ENCODE peak calls at places on chromosome 1, in nine cellular contexts. J is left ventricle myocardium inferior, Q is prostate gland, W is neuronal stem cell, M is neural progenitor cell, E is upper lobe of left lung, N is uterus, D is heart left ventricle, B is fibroblast of lung. U is an unnamed sample.
A peak's percentile ranks its signal among the peaks of the same experiment; 100 is the strongest.

GRCh38 chr1:188652678-188653077 is 1823.9 kb downstream of the PLA2G4A start:
- DNase-seq in B (peak; percentile 5), D (no peak), M (no peak), Q (no peak), J (no peak), E (no peak), N (no peak), W (no peak), U (no peak)

GRCh38 chr1:188904201-188904600 is 1573.5 kb downstream of the BRINP3 start:
- DNase-seq in M (no peak), D (no peak), N (no peak), E (no peak), W (peak; percentile 3), B (no peak), J (no peak), Q (no peak), U (no peak)

GRCh38 chr1:118247593-118247992 is 62.6 kb upstream of the SPAG17 start:
- DNase-seq in M (peak; percentile 60), W (no peak), B (peak; percentile 4), D (no peak), Q (no peak), J (no peak), N (no peak), E (no peak), U (peak; percentile 31)

GRCh38 chr1:54864460-54865208 is 22.4 kb downstream of the DHCR24 start:
- DNase-seq in J (no peak), W (no peak), Q (no peak), D (no peak), N (no peak), E (peak; percentile 13), B (peak; percentile 70), M (no peak), U (no peak)

GRCh38 chr1:87451229-87451900 is 122.7 kb downstream of the LMO4 start:
- DNase-seq in W (no peak), M (no peak), J (no peak), E (no peak), N (no peak), B (peak; percentile 12), Q (no peak), D (no peak), U (no peak)

GRCh38 chr1:170731566-170732261 is 67.8 kb downstream of the PRRX1 start:
- DNase-seq in Q (no peak), N (no peak), E (no peak), B (no peak), D (no peak), J (no peak), W (no peak), M (no peak), U (no peak)

GRCh38 chr1:191608367-191608766 is 549.9 kb upstream of the RGS18 start:
- DNase-seq in E (no peak), N (no peak), D (no peak), B (no peak), W (no peak), Q (no peak), J (no peak), M (no peak), U (no peak)

GRCh38 chr1:93816970-93817738 is 61.9 kb downstream of the DNTTIP2 start:
- DNase-seq in B (peak; percentile 61), E (no peak), J (no peak), M (no peak), W (no peak), Q (no peak), N (no peak), D (no peak), U (peak; percentile 11)

GRCh38 chr1:211741116-211741515 is 65.7 kb upstream of the NEK2 start:
- DNase-seq in N (no peak), W (no peak), Q (no peak), J (no peak), M (no peak), E (no peak), D (no peak), B (no peak), U (no peak)

GRCh38 chr1:232344791-232345399 is 285.0 kb downstream of the SIPA1L2 start:
- DNase-seq in W (no peak), M (no peak), J (no peak), D (no peak), N (no peak), Q (no peak), E (no peak), B (no peak), U (no peak)

GRCh38 chr1:30040081-30041019 is 683.0 kb downstream of the MATN1 start:
- DNase-seq in W (no peak), M (no peak), J (no peak), Q (no peak), D (no peak), E (no peak), N (no peak), B (no peak), U (no peak)

GRCh38 chr1:179105393-179105792 is 23.5 kb downstream of the TOR3A start:
- DNase-seq in E (peak; percentile 34), B (no peak), D (no peak), J (no peak), Q (no peak), W (no peak), M (peak; percentile 41), N (no peak), U (peak; percentile 86)

GRCh38 chr1:53557830-53558784 is 98.9 kb downstream of the DMRTB1 start:
- DNase-seq in Q (no peak), B (no peak), E (peak; percentile 8), J (no peak), M (no peak), W (no peak), N (peak; percentile 3), D (no peak), U (peak; percentile 2)

GRCh38 chr1:36160949-36161485 is 5.1 kb downstream of the MAP7D1 start:
- DNase-seq in J (peak; percentile 66), D (peak; percentile 76), M (peak; percentile 86), B (peak; percentile 63), W (no peak), E (peak; percentile 81), N (peak; percentile 51), Q (no peak), U (peak; percentile 72)

DNA sequence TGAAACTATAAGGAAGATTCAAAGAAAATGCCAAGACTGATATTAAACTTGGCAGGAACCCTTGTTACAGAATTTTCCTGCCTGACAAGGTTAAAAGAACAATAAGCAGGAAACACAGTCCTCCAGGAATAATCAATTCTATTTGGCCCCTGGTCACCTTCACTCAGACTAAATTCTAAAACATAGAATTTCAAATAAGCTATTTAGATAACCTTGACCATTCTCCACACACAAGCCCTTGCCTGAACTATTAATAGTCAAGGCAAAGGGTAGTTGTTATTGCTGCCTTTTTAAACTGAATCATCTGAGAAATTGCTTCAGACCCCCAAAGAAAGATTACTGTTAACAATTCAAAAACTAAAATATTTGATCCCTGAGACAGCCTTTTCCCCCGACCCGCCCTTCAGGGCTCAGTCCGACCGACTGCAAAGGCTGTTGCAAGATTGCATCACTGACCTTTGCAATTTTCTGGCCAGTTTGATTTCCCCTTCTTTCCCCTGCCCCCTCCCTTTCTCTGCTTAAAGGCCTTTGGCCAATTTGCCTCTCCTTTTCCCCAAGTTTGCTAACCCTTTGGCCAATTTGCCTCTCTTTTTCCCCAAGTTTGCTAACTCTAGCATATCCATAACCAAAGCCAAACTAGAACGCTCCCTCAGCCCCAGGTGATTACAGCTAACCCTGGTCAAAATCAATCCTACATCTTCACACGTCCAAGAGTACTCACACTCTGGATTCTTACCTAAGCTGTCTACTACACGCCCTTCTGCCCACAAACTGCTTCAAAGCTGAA is 1.4 kb upstream of the G0S2 start:
- DNase-seq in M (no peak), N (no peak), W (no peak), D (no peak), J (no peak), E (peak; percentile 65), Q (no peak), B (peak; percentile 77), U (no peak)
- H3K27ac ChIP-seq in M (no peak overlapping the region), N (no peak overlapping the region), W (no peak overlapping the region), D (peak overlapping the region; percentile 86), J (peak overlapping the region; percentile 88), E (peak overlapping the region; percentile 80), Q (no peak overlapping the region), B (no peak overlapping the region), U (no peak overlapping the region)

DNA sequence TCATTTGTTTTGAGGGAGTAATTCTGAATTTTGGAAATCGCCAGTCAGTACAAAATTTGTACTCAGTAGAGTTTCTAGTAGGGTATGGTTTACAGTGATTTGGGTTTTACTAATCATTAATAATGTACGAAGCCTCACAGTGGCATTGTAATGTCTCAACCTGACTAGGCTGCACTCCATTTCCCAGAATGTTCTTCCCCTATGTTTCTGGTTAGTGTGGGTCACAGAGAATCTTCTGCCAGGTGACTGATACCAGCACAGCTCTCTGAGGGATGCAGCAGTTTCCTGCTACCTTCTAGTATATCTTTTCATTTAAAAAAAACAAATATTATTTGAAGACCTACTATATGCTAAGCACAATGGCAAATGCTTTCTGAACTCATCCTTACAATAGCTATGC is 112.9 kb downstream of the PTPN14 start:
- DNase-seq in E (no peak), M (no peak), D (no peak), N (no peak), B (no peak), W (no peak), Q (no peak), J (no peak), U (no peak)
- H3K4me3 ChIP-seq in E (no peak overlapping the region), M (no peak overlapping the region), D (no peak overlapping the region), N (no peak overlapping the region), B (no peak overlapping the region), W (no peak overlapping the region), Q (no peak overlapping the region), J (no peak overlapping the region), U (no peak overlapping the region)

DNA sequence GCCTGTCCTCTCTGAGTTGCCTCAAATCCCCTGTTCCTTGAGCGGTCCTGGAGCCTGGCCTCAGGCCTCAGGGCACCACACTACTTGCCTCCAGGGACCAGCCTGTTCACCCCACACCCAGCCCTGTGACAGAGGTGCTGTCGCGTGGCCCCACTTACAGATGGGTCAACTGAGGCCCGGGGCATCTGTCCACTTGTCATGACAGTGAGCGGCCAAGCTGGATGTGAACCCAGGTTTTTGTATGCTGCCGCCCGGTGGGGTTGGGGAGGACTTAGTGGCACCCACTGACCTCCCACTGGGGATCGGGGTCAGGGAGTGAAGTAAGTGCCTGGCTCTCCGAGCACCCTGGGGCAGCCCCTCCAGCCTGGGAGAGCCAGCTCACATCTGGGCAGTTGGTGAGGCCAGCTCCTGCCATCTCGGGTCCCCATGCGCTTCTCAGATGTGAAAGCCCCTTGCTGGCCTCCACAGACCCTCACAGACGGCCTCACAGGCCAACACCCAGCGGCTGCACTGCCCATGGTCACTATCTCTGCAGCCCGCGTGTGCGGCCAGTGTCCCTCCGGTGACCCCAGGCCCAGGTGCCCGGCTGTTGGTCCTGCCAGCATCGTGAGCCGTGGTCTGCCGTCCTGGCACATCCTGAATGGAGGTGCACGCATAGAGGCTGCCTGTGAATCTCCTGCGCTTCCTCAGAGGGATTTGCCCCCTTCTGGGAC is 9.3 kb upstream of the FAAP20 start:
- DNase-seq in D (no peak), N (no peak), Q (no peak), W (no peak), M (no peak), J (no peak), E (no peak), B (no peak), U (no peak)
- H3K36me3 ChIP-seq in D (no peaks in the 10 kb centered on the region), N (no peaks in the 10 kb centered on the region), Q (no peaks in the 10 kb centered on the region), W (no peaks in the 10 kb centered on the region), M (no peaks in the 10 kb centered on the region), J (no peaks in the 10 kb centered on the region), E (no peaks in the 10 kb centered on the region), B (no peaks in the 10 kb centered on the region), U (no peaks in the 10 kb centered on the region)

DNA sequence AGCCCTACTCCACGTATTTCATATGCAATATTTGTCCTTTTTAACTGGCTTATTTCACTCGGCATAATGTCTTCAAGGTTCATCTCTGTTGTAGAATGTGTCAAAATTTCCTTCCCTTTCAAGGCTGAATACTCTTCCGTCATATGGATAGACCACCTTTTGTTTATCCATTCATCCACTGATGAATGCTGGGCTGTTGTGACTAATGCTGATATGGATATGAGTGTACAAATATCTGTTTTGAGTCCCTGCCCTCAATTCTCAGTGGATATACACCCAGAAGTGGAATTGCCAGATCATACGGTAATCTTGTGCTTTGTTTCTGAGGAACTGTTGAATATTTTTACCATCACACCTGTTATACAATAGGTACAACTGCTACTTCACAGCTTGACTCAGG is 155.2 kb upstream of the IRF2BP2 start:
- DNase-seq in E (no peak), Q (no peak), M (no peak), W (no peak), B (no peak), N (no peak), D (no peak), J (no peak), U (no peak)
- H3K27ac ChIP-seq in E (no peak overlapping the region), Q (no peak overlapping the region), M (no peak overlapping the region), W (no peak overlapping the region), B (no peak overlapping the region), N (no peak overlapping the region), D (no peak overlapping the region), J (no peak overlapping the region), U (no peak overlapping the region)